ENCODE peak calls at places on chromosome 2, in six cellular contexts. O is GM04504; T is activated CD4-positive, alpha-beta T cell treated with anti-CD3 and anti-CD28 coated beads for 48 hours; F is NCI-H2081; V is T-helper 2 cell; L is AG08395. X is an unnamed sample.

GRCh38 chr2:112776113-112776512 is 8.2 kb downstream of the IL1A start:
- DNase-seq in O (no peak), T (no peak), F (no peak), V (no peak), L (no peak), X (no peak)

GRCh38 chr2:36530178-36530982 is 67.6 kb downstream of the FEZ2 start:
- DNase-seq in O (peak), T (no peak), F (no peak), V (no peak), L (peak), X (no peak)

GRCh38 chr2:216047417-216047816 is 34.1 kb upstream of the MREG start:
- DNase-seq in O (no peak), T (no peak), F (no peak), V (no peak), L (no peak), X (no peak)

GRCh38 chr2:205982776-205983327 is 103.1 kb downstream of the INO80D start:
- DNase-seq in O (no peak), T (no peak), F (no peak), V (no peak), L (no peak), X (no peak)

GRCh38 chr2:164655750-164656149 is 34.5 kb upstream of the GRB14 start:
- DNase-seq in O (no peak), T (no peak), F (no peak), V (no peak), L (no peak), X (no peak)

GRCh38 chr2:189363559-189363958 is 77.7 kb upstream of the WDR75 start:
- DNase-seq in O (no peak), T (no peak), F (no peak), V (no peak), L (peak), X (no peak)

GRCh38 chr2:176565641-176566323 is 296.5 kb downstream of the MTX2 start:
- DNase-seq in O (no peak), T (no peak), F (peak), V (no peak), L (no peak), X (peak)

GRCh38 chr2:65344182-65344581 is 88.2 kb downstream of the SPRED2 start:
- DNase-seq in O (no peak), T (no peak), F (no peak), V (no peak), L (no peak), X (no peak)

GRCh38 chr2:76667764-76668163 is 854.4 kb downstream of the LRRTM4 start:
- DNase-seq in O (no peak), T (no peak), F (peak), V (no peak), L (no peak), X (no peak)

GRCh38 chr2:33267745-33268144 is 208.7 kb upstream of the RASGRP3 start:
- DNase-seq in O (peak), T (no peak), F (no peak), V (no peak), L (no peak), X (no peak)

GRCh38 chr2:177633910-177634294 is 241.3 kb downstream of the AGPS start:
- DNase-seq in O (no peak), T (no peak), F (no peak), V (no peak), L (no peak), X (no peak)

GRCh38 chr2:41912766-41913165 is 135.1 kb upstream of the PKDCC start:
- DNase-seq in O (no peak), T (no peak), F (no peak), V (no peak), L (no peak), X (no peak)

GRCh38 chr2:161418715-161419337 is 2.7 kb downstream of the TBR1 start:
- DNase-seq in O (no peak), T (peak), F (no peak), V (no peak), L (peak), X (no peak)

GRCh38 chr2:45009303-45009927 is at the start of gene SIX2:
- DNase-seq in O (peak), T (peak), F (peak), V (no peak), L (peak), X (peak)